ENCODE peak calls at places on chromosomes 7 and 10, in ten cellular contexts. N is AG04450; E is GM06990; K is neuronal stem cell; Q is A673; D is CD4-positive, alpha-beta memory T cell; H is CD8-positive, alpha-beta T cell; Y is left ventricle myocardium inferior; R is breast epithelium; F is mesendoderm. G is an unnamed sample.

GRCh38 chr7:44391746-44392617 is 66.6 kb upstream of the CAMK2B start:
- DNase-seq in F (no peak), N (no peak), Q (no peak), R (peak; percentile 8), E (no peak), Y (no peak), K (no peak), D (no peak), H (no peak), G (no peak)

GRCh38 chr10:22334414-22335203 is 10.7 kb upstream of the SPAG6 start:
- DNase-seq in H (no peak), R (no peak), Q (no peak), D (no peak), E (no peak), K (peak; percentile 57), N (no peak), Y (no peak), F (peak; percentile 86), G (no peak)

GRCh38 chr10:36573246-36573645 is 552.2 kb upstream of the ANKRD30A start:
- DNase-seq in R (no peak), D (no peak), Y (no peak), Q (peak; percentile 24), E (no peak), N (no peak), F (no peak), H (no peak), K (no peak), G (no peak)

GRCh38 chr10:97724341-97724941 is 10.9 kb downstream of the MARVELD1 start:
- DNase-seq in F (no peak), E (no peak), Q (no peak), N (no peak), D (no peak), K (no peak), H (no peak), Y (no peak), R (no peak), G (no peak)

GRCh38 chr10:116026315-116026714 is 246.7 kb downstream of the GFRA1 start:
- DNase-seq in F (peak; percentile 44), Y (no peak), R (no peak), E (no peak), Q (no peak), N (no peak), K (no peak), H (no peak), D (no peak), G (no peak)

GRCh38 chr7:151252961-151253691 is 4.6 kb upstream of the SMARCD3 start:
- DNase-seq in D (no peak), F (peak; percentile 85), N (no peak), K (peak; percentile 27), H (no peak), E (no peak), Q (no peak), R (no peak), Y (no peak), G (no peak)

GRCh38 chr7:124667312-124667711 is 98.3 kb downstream of the GPR37 start:
- DNase-seq in H (no peak), D (no peak), Y (no peak), Q (no peak), F (no peak), K (no peak), N (no peak), E (no peak), R (no peak), G (no peak)

GRCh38 chr7:80588591-80588990 is 49.9 kb upstream of the CD36 start:
- DNase-seq in Q (no peak), Y (no peak), F (peak; percentile 11), H (no peak), E (no peak), N (no peak), K (no peak), D (no peak), R (no peak), G (no peak)

GRCh38 chr7:70693690-70694356 is 438.1 kb upstream of the GALNT17 start:
- DNase-seq in D (peak; percentile 71), F (peak; percentile 83), K (peak; percentile 68), N (no peak), Y (peak; percentile 83), Q (peak; percentile 73), R (peak; percentile 47), E (peak; percentile 84), H (peak; percentile 39), G (peak; percentile 77)

GRCh38 chr10:113047963-113048781 is 98.1 kb downstream of the TCF7L2 start:
- DNase-seq in D (no peak), F (peak; percentile 79), K (no peak), R (no peak), Y (no peak), E (no peak), N (no peak), Q (peak; percentile 42), H (no peak), G (no peak)

GRCh38 chr10:60575105-60575504 is 185.4 kb upstream of the ANK3 start:
- DNase-seq in Y (no peak), K (no peak), H (no peak), R (no peak), N (no peak), D (no peak), Q (peak; percentile 6), E (no peak), F (no peak), G (no peak)

GRCh38 chr10:119852822-119853221 is 19.8 kb downstream of the MCMBP start:
- DNase-seq in Q (no peak), K (no peak), Y (no peak), F (no peak), E (no peak), R (no peak), H (no peak), N (no peak), D (no peak), G (no peak)

GRCh38 chr7:1025747-1026581 is 18.4 kb upstream of the GPR146 start:
- DNase-seq in Y (no peak), K (no peak), D (no peak), Q (no peak), E (no peak), F (no peak), N (no peak), H (no peak), R (no peak), G (no peak)

GRCh38 chr10:132065491-132066105 is at the start of gene JAKMIP3:
- DNase-seq in Y (no peak), K (peak; percentile 27), R (peak; percentile 36), H (no peak), D (no peak), F (peak; percentile 38), E (no peak), Q (peak; percentile 76), N (peak; percentile 91), G (no peak)

GRCh38 chr7:119196183-119196582 is 971.7 kb downstream of the ANKRD7 start:
- DNase-seq in E (no peak), Q (no peak), H (no peak), D (no peak), R (no peak), K (no peak), Y (no peak), F (no peak), N (no peak), G (no peak)

GRCh38 chr7:148958061-148958460 is 70.2 kb downstream of the PDIA4 start:
- DNase-seq in H (no peak), N (no peak), D (no peak), K (no peak), R (no peak), F (no peak), Q (no peak), E (no peak), Y (no peak), G (no peak)

GRCh38 chr7:15209385-15209784 is 306.8 kb upstream of the DGKB start:
- DNase-seq in N (no peak), H (no peak), K (no peak), Y (no peak), F (no peak), D (no peak), R (no peak), Q (no peak), E (no peak), G (no peak)

GRCh38 chr10:77416327-77417135 is 221.1 kb downstream of the KCNMA1 start:
- DNase-seq in D (no peak), E (no peak), R (no peak), Q (no peak), H (no peak), Y (no peak), K (no peak), N (peak; percentile 63), F (peak; percentile 67), G (no peak)
- H3K27me3 ChIP-seq in D (no peaks in the 10 kb centered on the region), E (no peaks in the 10 kb centered on the region), R (no peaks in the 10 kb centered on the region), Q (no peaks in the 10 kb centered on the region), H (no peaks in the 10 kb centered on the region), Y (peaks cover 60% of the 10 kb centered on the region), K (no peaks in the 10 kb centered on the region), N (no peaks in the 10 kb centered on the region), F (no peaks in the 10 kb centered on the region), G (no peaks in the 10 kb centered on the region)

GRCh38 chr7:27214587-27214950 is 14.7 kb upstream of the HOXA13 start:
- DNase-seq in F (no peak), H (no peak), R (no peak), Y (no peak), E (no peak), K (no peak), Q (no peak), N (no peak), D (no peak), G (no peak)
- H3K27me3 ChIP-seq in F (peaks cover 39% of the 10 kb centered on the region), H (peaks cover 50% of the 10 kb centered on the region), R (peaks cover 64% of the 10 kb centered on the region), Y (peaks cover 100% of the 10 kb centered on the region), E (no peaks in the 10 kb centered on the region), K (peaks cover 86% of the 10 kb centered on the region), Q (peaks cover 44% of the 10 kb centered on the region), N (peaks cover 86% of the 10 kb centered on the region), D (peaks cover 24% of the 10 kb centered on the region), G (peaks cover 32% of the 10 kb centered on the region)

GRCh38 chr10:49611166-49611814 is 1.2 kb downstream of the SLC18A3 start:
- DNase-seq in F (peak; percentile 64), R (no peak), Y (no peak), H (no peak), K (no peak), D (no peak), E (no peak), N (no peak), Q (no peak), G (no peak)

GRCh38 chr10:49610015-49610734 is at the start of gene SLC18A3:
- DNase-seq in Q (peak; percentile 28), Y (no peak), H (no peak), R (no peak), N (no peak), F (no peak), E (no peak), D (no peak), K (no peak), G (no peak)

GRCh38 chr10:49611815-49612512 is 1.9 kb downstream of the SLC18A3 start:
- DNase-seq in Q (no peak), F (no peak), R (no peak), N (no peak), D (no peak), H (no peak), E (no peak), K (no peak), Y (no peak), G (no peak)

GRCh38 chr10:49609283-49610014 is 661 bp upstream of the SLC18A3 start:
- DNase-seq in F (no peak), K (no peak), N (no peak), R (no peak), Q (no peak), Y (no peak), D (no peak), H (no peak), E (no peak), G (no peak)

GRCh38 chr10:49610735-49611165 is 640 bp downstream of the SLC18A3 start:
- DNase-seq in K (no peak), N (no peak), F (no peak), Y (no peak), Q (no peak), D (no peak), R (no peak), E (no peak), H (no peak), G (no peak)
- H3K27me3 ChIP-seq in K (peaks cover 93% of the 10 kb centered on the region), N (peaks cover 73% of the 10 kb centered on the region), F (peaks cover 68% of the 10 kb centered on the region), Y (peaks cover 97% of the 10 kb centered on the region), Q (peaks cover 86% of the 10 kb centered on the region), D (peaks cover 25% of the 10 kb centered on the region), R (peaks cover 94% of the 10 kb centered on the region), E (peaks cover 7% of the 10 kb centered on the region), H (peaks cover 7% of the 10 kb centered on the region), G (peaks cover 17% of the 10 kb centered on the region)

GRCh38 chr10:101120884-101121660 is 10.0 kb upstream of the TLX1 start:
- DNase-seq in E (peak; percentile 46), D (peak; percentile 46), Y (no peak), Q (no peak), H (peak; percentile 19), K (no peak), F (no peak), N (no peak), R (no peak), G (no peak)
- H3K27me3 ChIP-seq in E (peaks cover 6% of the 10 kb centered on the region), D (peaks cover 36% of the 10 kb centered on the region), Y (peaks cover 100% of the 10 kb centered on the region), Q (peaks cover 61% of the 10 kb centered on the region), H (peaks cover 36% of the 10 kb centered on the region), K (peaks cover 80% of the 10 kb centered on the region), F (peaks cover 67% of the 10 kb centered on the region), N (peaks cover 86% of the 10 kb centered on the region), R (peaks cover 73% of the 10 kb centered on the region), G (peaks cover 38% of the 10 kb centered on the region)

G was measured in CD8-positive, alpha-beta memory T cell.